ENCODE peak calls at places on chromosomes 7 and 10, in six cellular contexts. Q is HCT116, F is H1, G is HepG2, X is NT2/D1, A is K562. E is an unnamed sample.

GRCh38 chr10:104406715-104407517 is 53.3 kb downstream of the CFAP58 start:
- DNase-seq in Q (peak), A (no peak), F (no peak), G (peak), X (no peak), E (no peak)

GRCh38 chr10:90987383-90987782 is 66.5 kb upstream of the ANKRD1 start:
- DNase-seq in X (no peak), A (no peak), G (no peak), F (no peak), Q (no peak), E (no peak)

GRCh38 chr7:149681274-149681673 is 92.1 kb downstream of the ZNF467 start:
- DNase-seq in A (no peak), G (no peak), F (no peak), X (no peak), Q (no peak), E (no peak)

GRCh38 chr10:95264227-95265051 is 26.4 kb downstream of the PDLIM1 start:
- DNase-seq in F (peak), A (no peak), X (no peak), Q (peak), G (no peak), E (no peak)

GRCh38 chr7:157560258-157560654 is 223.5 kb downstream of the DNAJB6 start:
- DNase-seq in Q (no peak), A (no peak), X (no peak), F (no peak), G (no peak), E (no peak)

GRCh38 chr10:94239696-94240095 is 123.0 kb downstream of the NOC3L start:
- DNase-seq in G (no peak), X (no peak), F (no peak), A (peak), Q (no peak), E (no peak)

GRCh38 chr7:32142649-32143048 is 72.4 kb upstream of the PDE1C start:
- DNase-seq in X (no peak), Q (no peak), G (no peak), F (no peak), A (no peak), E (no peak)

GRCh38 chr10:29658984-29659769 is 24.4 kb upstream of the SVIL start:
- DNase-seq in A (peak), X (peak), F (no peak), G (peak), Q (peak), E (peak)

GRCh38 chr10:97016728-97017473 is 168.9 kb downstream of the SLIT1 start:
- DNase-seq in G (no peak), Q (no peak), F (no peak), A (no peak), X (no peak), E (peak)

GRCh38 chr7:1311406-1312097 is 78.9 kb downstream of the UNCX start:
- DNase-seq in X (no peak), G (no peak), A (no peak), F (no peak), Q (no peak), E (no peak)

DNA sequence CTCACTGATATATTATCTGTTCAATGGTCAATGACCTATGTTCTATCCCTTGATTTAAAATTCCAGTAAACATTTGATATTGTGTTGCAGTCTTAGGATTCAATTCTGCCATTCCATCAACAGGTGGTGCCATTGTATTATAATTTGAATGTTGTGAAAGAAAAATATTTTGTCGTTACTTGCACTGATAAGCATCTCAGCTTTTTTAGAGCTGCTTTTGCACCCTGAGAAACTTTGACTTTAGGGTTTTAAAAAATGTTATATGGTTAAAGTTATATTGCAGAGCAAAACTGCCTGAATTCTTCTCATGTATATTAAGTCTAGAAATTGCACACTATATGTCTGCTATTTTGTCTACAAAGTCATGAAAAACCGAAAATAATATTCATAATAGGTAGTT is 18.8 kb upstream of the MINDY3 start:
- DNase-seq in F (no peak), A (peak), Q (no peak), G (peak), X (no peak), E (no peak)
- TF ChIP-seq ZNF274 in F (no peak), A (no peak), Q (no peak), G (no peak), X (no peak), E (no peak)

GRCh38 chr10:30857803-30858202 is 173.9 kb downstream of the ZNF438 start:
- DNase-seq in X (no peak), G (no peak), A (no peak), F (no peak), Q (no peak), E (no peak)

GRCh38 chr10:30855131-30855530 is 176.5 kb downstream of the ZNF438 start:
- DNase-seq in A (no peak), X (no peak), G (no peak), Q (no peak), F (no peak), E (no peak)

GRCh38 chr10:30858499-30858898 is 173.2 kb downstream of the ZNF438 start:
- DNase-seq in F (no peak), A (no peak), X (no peak), Q (no peak), G (no peak), E (no peak)

GRCh38 chr10:30850776-30851175 is 180.9 kb downstream of the ZNF438 start:
- DNase-seq in Q (no peak), A (no peak), F (no peak), X (no peak), G (no peak), E (no peak)

DNA sequence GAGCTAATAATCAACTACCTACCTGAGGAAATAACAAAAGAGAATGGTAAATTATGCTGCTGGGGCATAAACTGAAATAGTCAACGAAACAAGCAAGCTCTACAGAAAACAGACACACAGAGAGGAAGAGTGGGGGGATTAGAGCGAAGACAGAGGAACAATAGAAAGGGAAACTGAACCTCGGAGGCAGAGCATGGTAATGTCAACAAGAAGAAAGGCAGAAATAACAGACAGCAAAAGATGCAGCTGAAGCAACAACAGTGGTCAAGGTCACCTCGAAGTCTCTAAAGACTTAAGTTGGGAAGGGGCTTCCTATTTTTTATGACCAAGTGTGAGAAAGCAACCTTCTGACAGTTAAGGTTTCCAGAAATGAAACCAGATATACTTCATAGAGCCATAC is 177.0 kb downstream of the ZNF438 start:
- DNase-seq in A (no peak), X (no peak), G (no peak), F (no peak), Q (no peak), E (no peak)
- TF ChIP-seq ZNF274 in A (no peak), X (no peak), G (no peak), F (no peak), Q (no peak), E (no peak)

GRCh38 chr10:119341236-119342016 is 134.1 kb downstream of the GRK5 start:
- DNase-seq in A (peak), Q (no peak), X (no peak), F (no peak), G (peak), E (no peak)
- TF ChIP-seq ZNF274 in A (no peak), Q (no peak), X (no peak), F (no peak), G (no peak), E (no peak)

DNA sequence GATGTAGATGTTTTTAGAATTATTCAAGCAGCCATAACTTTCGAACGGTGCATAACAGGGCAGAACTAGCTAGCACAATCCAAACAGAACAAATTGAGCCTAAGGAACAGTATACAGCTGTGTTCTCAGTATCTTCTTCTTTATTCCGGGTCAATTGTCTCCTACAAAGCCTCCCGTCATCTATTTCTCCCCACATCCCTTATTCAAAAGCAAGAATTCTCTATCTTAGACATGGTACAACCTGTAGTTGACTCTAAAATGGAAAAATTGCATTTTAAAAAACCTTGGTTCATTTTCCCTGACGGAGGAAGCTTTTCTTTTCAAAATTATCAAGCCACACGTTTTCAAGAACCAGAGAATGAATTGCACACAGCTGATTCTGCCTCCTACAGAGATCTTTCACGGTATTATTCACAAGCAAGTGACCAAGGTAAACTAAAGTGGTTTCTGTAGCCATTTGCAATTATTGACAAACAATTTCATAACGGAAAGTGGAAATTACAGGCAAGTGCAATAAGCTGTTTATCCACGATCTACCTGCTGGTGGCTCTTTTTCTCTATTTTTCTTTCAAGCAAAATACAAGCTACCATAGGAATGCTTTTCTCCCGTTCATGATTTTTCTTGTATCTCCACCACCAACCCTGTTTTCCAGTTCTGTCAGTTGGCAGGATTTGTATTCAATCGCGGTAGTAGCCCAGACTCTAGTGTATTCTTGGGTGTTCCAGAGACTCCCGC is 2.3 kb downstream of the GRM8 start:
- DNase-seq in X (no peak), Q (no peak), A (no peak), F (no peak), G (no peak), E (no peak)
- TF ChIP-seq ZNF274 in X (no peak), Q (no peak), A (no peak), F (no peak), G (no peak), E (no peak)

DNA sequence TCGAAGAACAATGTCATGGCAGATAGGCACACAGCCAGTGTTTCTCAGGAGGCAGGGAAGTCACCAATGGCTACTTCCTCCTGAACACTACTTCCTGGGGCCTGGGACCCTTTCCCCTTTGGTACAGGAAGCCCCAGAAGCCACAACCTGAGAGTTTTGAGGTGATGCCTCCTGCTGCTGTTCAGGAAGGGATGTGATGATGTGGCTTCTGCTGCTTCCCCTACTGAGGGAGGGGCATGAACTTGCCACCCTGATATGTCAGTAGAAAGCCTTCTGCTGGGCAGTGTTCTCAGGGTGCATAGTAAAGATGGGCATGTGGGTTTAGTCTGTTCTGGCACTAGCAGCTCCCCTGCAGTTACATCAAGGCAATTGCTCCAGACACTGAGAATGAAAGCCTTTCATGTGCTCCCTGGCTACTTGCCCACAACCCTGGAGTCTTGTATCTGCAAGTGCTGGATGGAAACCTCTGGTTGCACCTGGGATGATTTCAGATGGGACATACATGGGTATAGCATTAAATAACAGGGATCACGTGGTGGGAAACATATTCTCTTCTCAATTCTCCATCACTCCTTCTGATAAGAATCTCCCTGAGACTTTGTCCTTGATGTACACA is 69.3 kb downstream of the ADRA2A start:
- DNase-seq in F (no peak), X (no peak), Q (no peak), A (no peak), G (no peak), E (no peak)
- TF ChIP-seq ZNF274 in F (no peak), X (no peak), Q (no peak), A (no peak), G (no peak), E (no peak)

DNA sequence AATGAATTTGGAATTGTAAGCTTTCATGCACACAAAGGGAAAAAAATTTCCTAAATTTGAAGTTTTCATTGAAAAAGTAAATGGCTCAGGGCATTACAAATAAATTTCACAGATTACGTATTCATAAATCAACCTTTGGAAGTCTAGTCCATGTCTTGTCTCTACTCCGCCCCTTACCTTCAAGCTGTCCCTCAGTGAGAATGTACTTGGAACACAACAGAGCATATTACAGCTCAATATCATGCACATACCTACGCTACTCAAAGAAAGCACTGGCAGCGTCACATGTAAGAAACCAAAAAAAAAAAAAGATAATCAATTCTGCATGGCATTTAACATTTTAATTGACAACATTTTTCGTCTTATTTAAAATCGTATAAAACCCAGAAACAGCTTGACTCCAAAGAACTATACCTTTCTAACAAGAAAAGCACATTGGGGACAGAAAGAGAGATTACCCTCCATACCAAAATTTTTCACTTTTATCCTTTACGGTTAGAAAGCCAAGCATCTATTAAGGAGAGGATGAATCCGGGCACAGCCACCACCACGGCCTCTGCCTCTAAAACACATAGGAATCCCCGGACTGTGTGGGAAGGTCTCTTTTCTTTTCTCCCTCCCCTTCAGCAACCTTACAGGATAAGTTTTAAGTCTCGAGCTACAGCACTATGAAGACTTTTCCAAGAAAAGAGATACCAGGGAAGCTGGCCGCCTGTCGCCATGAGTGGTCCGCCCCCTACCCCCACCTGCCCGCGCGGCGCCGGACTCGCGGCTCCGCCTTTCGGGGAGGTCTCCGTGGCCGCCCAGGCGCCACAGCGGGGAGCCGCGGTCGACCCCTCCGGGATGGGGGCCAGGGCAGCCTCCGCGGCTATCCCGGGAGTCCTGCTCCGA is 1.1 kb downstream of the JMJD1C start:
- DNase-seq in A (peak), F (no peak), Q (no peak), X (no peak), G (no peak), E (no peak)
- TF ChIP-seq ZNF274 in A (no peak), F (no peak), Q (no peak), X (no peak), G (no peak), E (no peak)

GRCh38 chr10:25059990-25060389 is 43.6 kb downstream of the THNSL1 start:
- DNase-seq in F (no peak), X (no peak), A (peak), Q (peak), G (peak), E (no peak)
- TF ChIP-seq ZNF274 in F (no peak), X (no peak), A (no peak), Q (no peak), G (no peak), E (no peak)

DNA sequence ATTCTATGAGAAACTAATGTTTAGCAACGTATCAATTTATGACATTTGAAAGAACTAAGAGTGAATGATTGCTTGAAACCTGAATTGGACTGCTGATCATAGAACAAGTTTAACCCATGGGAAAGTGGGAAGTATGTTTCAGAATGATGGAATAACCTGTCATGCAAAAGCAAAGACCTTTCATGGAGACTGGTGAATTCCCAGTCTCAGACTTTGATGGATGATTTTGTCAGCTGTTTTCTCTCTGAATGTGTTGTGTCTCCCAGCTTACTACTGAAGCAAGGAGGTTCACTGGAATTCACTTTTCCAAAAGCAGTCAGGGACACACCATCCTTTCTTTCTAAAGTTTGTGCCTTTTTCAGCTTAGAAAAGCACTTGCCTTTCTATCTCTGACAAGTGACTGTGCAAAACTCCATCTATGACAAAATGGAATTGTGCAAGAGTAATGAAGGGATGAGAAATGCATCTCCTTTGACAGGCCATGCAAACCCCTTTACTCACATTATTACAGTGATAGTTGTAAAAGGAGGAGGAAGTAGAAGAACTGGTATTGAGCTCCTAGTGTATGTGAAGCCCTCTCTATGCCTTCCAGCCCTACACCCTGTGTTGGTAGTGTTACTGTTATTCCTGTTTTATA is 176.1 kb downstream of the PRKG1 start:
- DNase-seq in G (no peak), F (no peak), X (no peak), Q (no peak), A (no peak), E (no peak)
- TF ChIP-seq ZNF274 in G (no peak), F (no peak), X (no peak), Q (no peak), A (no peak), E (no peak)